ENCODE peak calls at places on chromosome 18, in seven cellular contexts. R is left ventricle myocardium inferior, V is frontal cortex, F is HFF-Myc, P is HFFc6, L is OCI-LY7, A is sciatic nerve. U is an unnamed sample.

GRCh38 chr18:55663891-55664290 is 75.9 kb upstream of the TCF4 start:
- DNase-seq in R (no peak), V (no peak), F (no peak), P (no peak), L (no peak), A (no peak), U (no peak)

GRCh38 chr18:42929857-42930256 is 185.6 kb downstream of the RIT2 start:
- DNase-seq in R (no peak), V (no peak), F (peak; percentile 10), P (no peak), L (no peak), A (no peak), U (no peak)

GRCh38 chr18:63741769-63742168 is 33.4 kb upstream of the SERPINB7 start:
- DNase-seq in R (no peak), V (no peak), F (no peak), P (peak; percentile 76), L (no peak), A (no peak), U (no peak)

GRCh38 chr18:8841781-8842485 is 136.6 kb downstream of the MTCL1 start:
- DNase-seq in R (no peak), V (no peak), F (no peak), P (no peak), L (no peak), A (no peak), U (no peak)

GRCh38 chr18:66621816-66622576 is 18.1 kb upstream of the CDH19 start:
- DNase-seq in R (no peak), V (no peak), F (no peak), P (no peak), L (no peak), A (no peak), U (no peak)

GRCh38 chr18:57881818-57882413 is 78.8 kb upstream of the ATP8B1 start:
- DNase-seq in R (peak; percentile 37), V (peak; percentile 52), F (peak; percentile 57), P (peak; percentile 50), L (peak; percentile 39), A (peak; percentile 76), U (peak; percentile 74)

GRCh38 chr18:77107218-77107815 is 25.3 kb downstream of the MBP start:
- DNase-seq in R (no peak), V (no peak), F (no peak), P (no peak), L (no peak), A (no peak), U (no peak)

GRCh38 chr18:11980148-11980554 is 1.2 kb upstream of the IMPA2 start:
- DNase-seq in R (no peak), V (no peak), F (no peak), P (no peak), L (no peak), A (peak; percentile 62), U (no peak)

GRCh38 chr18:22543764-22544163 is 126.0 kb upstream of the CTAGE1 start:
- DNase-seq in R (peak; percentile 23), V (no peak), F (no peak), P (no peak), L (no peak), A (peak; percentile 57), U (no peak)

GRCh38 chr18:8279931-8280330 is 329.3 kb upstream of the RAB12 start:
- DNase-seq in R (no peak), V (no peak), F (no peak), P (no peak), L (no peak), A (no peak), U (no peak)

GRCh38 chr18:25764777-25765176 is 325.6 kb downstream of the SS18 start:
- DNase-seq in R (no peak), V (no peak), F (no peak), P (no peak), L (no peak), A (no peak), U (no peak)

GRCh38 chr18:50727721-50728470 is 91.9 kb downstream of the MRO start:
- DNase-seq in R (no peak), V (no peak), F (no peak), P (no peak), L (no peak), A (no peak), U (no peak)

GRCh38 chr18:4557502-4557901 is 102.4 kb upstream of the DLGAP1 start:
- DNase-seq in R (no peak), V (no peak), F (no peak), P (no peak), L (no peak), A (no peak), U (no peak)

GRCh38 chr18:77733292-77733903 is 483.8 kb downstream of the GALR1 start:
- DNase-seq in R (no peak), V (no peak), F (no peak), P (no peak), L (no peak), A (no peak), U (no peak)

GRCh38 chr18:69109686-69110085 is 291.0 kb upstream of the DOK6 start:
- DNase-seq in R (no peak), V (no peak), F (no peak), P (no peak), L (no peak), A (no peak), U (no peak)

GRCh38 chr18:73691118-73691517 is 456.5 kb downstream of the FBXO15 start:
- DNase-seq in R (no peak), V (no peak), F (peak; percentile 86), P (peak; percentile 87), L (no peak), A (no peak), U (no peak)

GRCh38 chr18:5488844-5489243 is 55.0 kb downstream of the EPB41L3 start:
- DNase-seq in R (no peak), V (no peak), F (no peak), P (no peak), L (no peak), A (no peak), U (no peak)

GRCh38 chr18:48545690-48546365 is 7.0 kb downstream of the CTIF start:
- DNase-seq in R (peak; percentile 61), V (peak; percentile 79), F (no peak), P (peak; percentile 83), L (no peak), A (peak; percentile 59), U (no peak)

GRCh38 chr18:34650121-34650545 is 60.0 kb upstream of the DTNA start:
- DNase-seq in R (no peak), V (no peak), F (peak; percentile 35), P (peak; percentile 59), L (peak; percentile 47), A (no peak), U (no peak)

GRCh38 chr18:53567935-53568574 is 656.4 kb downstream of the MBD2 start:
- DNase-seq in R (no peak), V (peak; percentile 12), F (no peak), P (peak; percentile 33), L (peak; percentile 16), A (no peak), U (no peak)

GRCh38 chr18:15198116-15198389 is 450.1 kb downstream of the ANKRD30B start:
- DNase-seq in R (no peak), V (no peak), F (no peak), P (no peak), L (no peak), A (no peak), U (no peak)

GRCh38 chr18:6629635-6630140 is 99.8 kb upstream of the ARHGAP28 start:
- DNase-seq in R (no peak), V (no peak), F (no peak), P (peak; percentile 54), L (no peak), A (no peak), U (no peak)

GRCh38 chr18:50045126-50045525 is 149.8 kb downstream of the MYO5B start:
- DNase-seq in R (no peak), V (no peak), F (no peak), P (no peak), L (no peak), A (no peak), U (no peak)

GRCh38 chr18:31102020-31102684 is at the start of gene DSC2:
- DNase-seq in R (peak; percentile 26), V (peak; percentile 44), F (no peak), P (no peak), L (no peak), A (peak; percentile 60), U (no peak)

GRCh38 chr18:51192026-51192425 is 5.5 kb downstream of the MEX3C start:
- DNase-seq in R (no peak), V (no peak), F (no peak), P (no peak), L (no peak), A (no peak), U (no peak)